ENCODE peak calls at places on chromosomes 5 and 9, in eight cellular contexts. O, U, D, C, F, J, M and L are unnamed samples.
A peak's percentile ranks its signal among the peaks of the same experiment; 100 is the strongest.

GRCh38 chr5:155260798-155261197 is 247.2 kb downstream of the KIF4B start:
- DNase-seq in M (no peak), J (no peak), U (no peak), D (no peak), C (no peak), O (no peak), F (peak; percentile 43), L (no peak)

GRCh38 chr9:13992136-13992798 is 321.7 kb downstream of the NFIB start:
- DNase-seq in J (no peak), U (peak; percentile 45), O (no peak), M (no peak), F (no peak), D (peak; percentile 30), C (peak; percentile 43), L (no peak)

GRCh38 chr9:94882953-94883641 is 156.6 kb downstream of the AOPEP start:
- DNase-seq in C (no peak), D (no peak), O (no peak), U (no peak), J (no peak), M (no peak), F (no peak), L (no peak)

GRCh38 chr5:81391-82021 is 10.5 kb upstream of the PLEKHG4B start:
- DNase-seq in F (no peak), U (no peak), M (no peak), C (no peak), O (peak; percentile 73), D (no peak), J (no peak), L (no peak)

GRCh38 chr5:154199263-154199662 is 8.7 kb downstream of the GALNT10 start:
- DNase-seq in M (no peak), J (no peak), F (no peak), U (no peak), C (no peak), D (no peak), O (no peak), L (no peak)

GRCh38 chr5:169099801-169100734 is 200.9 kb downstream of the SLIT3 start:
- DNase-seq in M (no peak), D (no peak), J (no peak), U (peak; percentile 49), O (peak; percentile 75), F (peak; percentile 73), C (no peak), L (no peak)

GRCh38 chr5:68169898-68170297 is 45.7 kb upstream of the PIK3R1 start:
- DNase-seq in U (no peak), C (peak; percentile 31), D (no peak), M (no peak), O (no peak), J (no peak), F (no peak), L (peak; percentile 21)

GRCh38 chr5:170120576-170120975 is 14.9 kb downstream of the FOXI1 start:
- DNase-seq in U (peak; percentile 92), M (no peak), J (no peak), D (no peak), F (no peak), O (peak; percentile 9), C (peak; percentile 36), L (no peak)

GRCh38 chr9:114060711-114061110 is 17.4 kb downstream of the AMBP start:
- DNase-seq in C (no peak), O (peak; percentile 80), D (no peak), U (no peak), F (no peak), M (no peak), J (no peak), L (no peak)

GRCh38 chr5:115423541-115423940 is 121.0 kb downstream of the FEM1C start:
- DNase-seq in F (no peak), M (no peak), O (peak; percentile 85), C (no peak), D (peak; percentile 9), J (no peak), U (peak; percentile 64), L (peak; percentile 64)

GRCh38 chr9:115882911-115883310 is 270.7 kb upstream of the PAPPA start:
- DNase-seq in F (no peak), O (no peak), M (no peak), D (no peak), J (no peak), C (peak; percentile 12), U (peak; percentile 41), L (no peak)

GRCh38 chr5:9483251-9483650 is 62.6 kb downstream of the SEMA5A start:
- DNase-seq in D (no peak), O (no peak), C (no peak), M (no peak), U (no peak), F (no peak), J (no peak), L (no peak)

GRCh38 chr5:93274291-93274690 is 306.7 kb downstream of the NR2F1-AS1 start:
- DNase-seq in C (peak; percentile 59), D (peak; percentile 72), U (peak; percentile 60), M (no peak), O (no peak), F (no peak), J (no peak), L (no peak)

GRCh38 chr9:34809504-34810186 is 99.7 kb upstream of the CCL21 start:
- DNase-seq in D (peak; percentile 1), M (no peak), J (no peak), U (peak; percentile 6), O (no peak), F (peak; percentile 78), C (no peak), L (peak; percentile 22)

GRCh38 chr9:114099523-114100270 is 605 bp upstream of the KIF12 start:
- DNase-seq in F (no peak), U (no peak), M (no peak), C (no peak), O (peak; percentile 66), D (no peak), J (no peak), L (no peak)

GRCh38 chr5:20276061-20276958 is 288.3 kb upstream of the CDH18 start:
- DNase-seq in J (no peak), M (no peak), F (no peak), D (no peak), C (peak; percentile 96), O (no peak), U (peak; percentile 90), L (no peak)

GRCh38 chr5:143235423-143235822 is 168.1 kb downstream of the NR3C1 start:
- DNase-seq in J (no peak), M (no peak), C (peak; percentile 44), F (no peak), D (peak; percentile 36), O (peak; percentile 82), U (peak; percentile 87), L (no peak)

GRCh38 chr9:97388721-97389238 is 23.1 kb upstream of the TDRD7 start:
- DNase-seq in J (no peak), O (peak; percentile 34), C (no peak), D (no peak), M (no peak), F (no peak), U (no peak), L (no peak)

GRCh38 chr9:137349471-137350033 is 47.5 kb upstream of the NRARP start:
- DNase-seq in M (no peak), U (no peak), J (no peak), C (no peak), F (peak; percentile 16), O (peak; percentile 72), D (no peak), L (no peak)

GRCh38 chr9:35105126-35105525 is 2.2 kb upstream of the STOML2 start:
- DNase-seq in M (no peak), C (no peak), J (no peak), O (peak; percentile 60), F (no peak), U (no peak), D (no peak), L (no peak)

GRCh38 chr5:41071975-41072374 is 833 bp upstream of the MROH2B start:
- DNase-seq in F (no peak), O (no peak), J (no peak), D (no peak), U (peak; percentile 63), C (peak; percentile 74), M (no peak), L (no peak)

GRCh38 chr5:114702731-114703130 is 340.9 kb downstream of the KCNN2 start:
- DNase-seq in U (no peak), C (no peak), D (no peak), J (no peak), O (no peak), M (no peak), F (no peak), L (no peak)

GRCh38 chr9:136634904-136635303 is 27.8 kb upstream of the EGFL7 start:
- DNase-seq in O (no peak), U (no peak), C (no peak), J (no peak), M (no peak), D (no peak), F (no peak), L (no peak)

GRCh38 chr9:111993319-111993718 is 96.7 kb downstream of the UGCG start:
- DNase-seq in O (no peak), D (no peak), M (no peak), C (no peak), J (no peak), F (no peak), U (no peak), L (no peak)
- H3K4me3 ChIP-seq in O (no peak overlapping the region), D (no peak overlapping the region), M (no peak overlapping the region), C (no peak overlapping the region), J (no peak overlapping the region), F (no peak overlapping the region), U (no peak overlapping the region), L (no peak overlapping the region)

GRCh38 chr5:61304611-61305369 is 27.3 kb upstream of the ZSWIM6 start:
- DNase-seq in M (no peak), D (peak; percentile 88), O (no peak), F (no peak), C (peak; percentile 79), J (no peak), U (peak; percentile 99), L (no peak)
- H3K4me3 ChIP-seq in M (no peak overlapping the region), D (no peak overlapping the region), O (no peak overlapping the region), F (no peak overlapping the region), C (no peak overlapping the region), J (no peak overlapping the region), U (peak overlapping the region; percentile 65), L (no peak overlapping the region)

GRCh38 chr5:56591081-56591480 is 224.3 kb upstream of the MAP3K1 start:
- DNase-seq in C (no peak), M (no peak), U (no peak), D (no peak), F (no peak), O (no peak), J (no peak), L (no peak)
- H3K4me3 ChIP-seq in C (no peak overlapping the region), M (no peak overlapping the region), U (no peak overlapping the region), D (no peak overlapping the region), F (no peak overlapping the region), O (no peak overlapping the region), J (no peak overlapping the region), L (no peak overlapping the region)

DNA sequence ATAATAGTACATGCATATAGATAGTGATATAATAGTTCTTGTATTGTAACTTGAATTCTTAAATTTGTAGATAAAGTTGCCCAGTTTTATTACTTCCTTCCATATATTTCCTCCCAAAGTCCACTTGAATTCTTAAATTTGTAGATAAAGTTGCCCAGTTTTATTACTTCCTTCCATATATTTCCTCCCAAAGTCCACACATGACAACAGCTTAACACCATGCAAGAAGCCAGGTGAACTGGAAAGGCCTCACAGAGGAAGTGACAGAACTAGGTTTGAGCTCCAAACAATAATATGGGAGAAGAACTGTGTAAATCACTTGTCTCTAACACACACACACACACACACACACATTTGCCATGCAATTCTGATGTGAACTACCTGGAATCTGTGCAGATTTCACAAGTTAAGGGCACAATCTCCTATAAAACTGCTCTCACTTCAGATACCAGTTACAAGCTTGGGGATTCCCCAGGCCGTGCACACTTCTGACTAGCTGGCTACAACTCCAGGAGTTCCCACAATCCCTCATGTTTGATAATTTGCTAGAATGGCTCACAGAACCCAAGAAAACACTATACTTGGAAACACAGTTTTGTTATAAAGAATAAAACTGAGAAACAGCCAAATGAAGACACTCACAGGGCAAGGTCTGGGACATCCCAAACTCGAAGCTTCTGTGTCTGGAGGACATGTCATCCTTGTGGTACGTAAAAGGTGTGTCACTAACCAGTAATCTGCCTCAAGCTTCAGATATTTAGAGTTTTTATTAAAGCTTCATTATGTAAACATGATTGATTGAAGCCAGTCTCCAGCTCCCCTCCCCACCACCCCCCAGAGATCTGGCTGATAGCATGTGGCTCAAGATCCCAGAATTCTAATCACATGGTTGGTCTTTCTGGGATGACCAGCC is 31.0 kb upstream of the ERAP1 start:
- DNase-seq in F (no peak), D (no peak), U (no peak), C (no peak), M (no peak), O (no peak), J (no peak), L (no peak)
- H3K4me3 ChIP-seq in F (no peak overlapping the region), D (no peak overlapping the region), U (no peak overlapping the region), C (no peak overlapping the region), M (no peak overlapping the region), O (no peak overlapping the region), J (no peak overlapping the region), L (no peak overlapping the region)